ENCODE peak calls at places on chromosomes 4 and X, in six cellular contexts. H is tibial nerve; P is kidney epithelial cell; O is MCF 10A; J is HEK293T; V is stimulated activated CD8-positive, alpha-beta memory T cell treated with anti-CD3 and anti-CD28 coated beads, Interleukin-12 subunit alpha, Interleukin-12 subunit beta, amount 100 ng/mL, for 1 hour. B is an unnamed sample.
A peak's percentile ranks its signal among the peaks of the same experiment; 100 is the strongest.

GRCh38 chrX:7214251-7214650 is 66.3 kb upstream of the PUDP start:
- DNase-seq in H (no peak), P (no peak), O (no peak), J (no peak), V (no peak), B (no peak)

GRCh38 chr4:6688879-6689505 is 4.7 kb upstream of the S100P start:
- DNase-seq in H (peak; percentile 37), P (peak; percentile 86), O (peak; percentile 88), J (peak; percentile 59), V (peak; percentile 63), B (peak; percentile 68)

GRCh38 chrX:1754077-1754476 is 139.2 kb downstream of the ASMT start:
- DNase-seq in H (no peak), P (no peak), O (no peak), J (no peak), V (no peak), B (no peak)

GRCh38 chr4:109588176-109588575 is 28.1 kb downstream of the MCUB start:
- DNase-seq in H (no peak), P (no peak), O (peak; percentile 47), J (no peak), V (no peak), B (no peak)

GRCh38 chr4:76897522-76898384 is at the start of gene SOWAHB:
- DNase-seq in H (no peak), P (peak; percentile 14), O (peak; percentile 52), J (no peak), V (no peak), B (peak; percentile 37)

GRCh38 chrX:331145-331771 is 12.7 kb upstream of the GTPBP6 start:
- DNase-seq in H (no peak), P (no peak), O (no peak), J (no peak), V (no peak), B (no peak)

GRCh38 chr4:236028-236427 is 69.2 kb downstream of the ZNF732 start:
- DNase-seq in H (no peak), P (no peak), O (no peak), J (no peak), V (no peak), B (no peak)

GRCh38 chr4:38902695-38903094 is 35.1 kb downstream of the FAM114A1 start:
- DNase-seq in H (no peak), P (no peak), O (peak; percentile 47), J (peak; percentile 13), V (no peak), B (no peak)

B was measured in T-helper 22 cell.